ENCODE peak calls at places on chromosomes 16 and 17, in four cellular contexts. O, Y, W and Z are unnamed samples.

GRCh38 chr17:7873051-7873450 is 15.2 kb downstream of the CYB5D1 start:
- DNase-seq in O (peak), W (no peak), Y (no peak), Z (no peak)

GRCh38 chr16:15775209-15775608 is 81.6 kb downstream of the MYH11 start:
- DNase-seq in O (peak), W (no peak), Y (peak), Z (peak)

GRCh38 chr16:49000594-49000993 is 281.0 kb downstream of the CBLN1 start:
- DNase-seq in W (peak), Y (no peak), O (no peak), Z (no peak)

GRCh38 chr16:78288915-78289314 is 189.5 kb downstream of the WWOX start:
- DNase-seq in W (no peak), Y (no peak), O (no peak), Z (no peak)

GRCh38 chr17:75850928-75851692 is 4.0 kb downstream of the WBP2 start:
- DNase-seq in Y (no peak), O (no peak), W (no peak), Z (no peak)

GRCh38 chr17:75661531-75661930 is 5.4 kb downstream of the RECQL5 start:
- DNase-seq in W (no peak), O (no peak), Y (no peak), Z (no peak)

GRCh38 chr17:71440513-71440912 is 680.3 kb upstream of the SOX9 start:
- DNase-seq in W (no peak), Y (no peak), O (peak), Z (peak)

GRCh38 chr17:77948690-77949114 is 9.8 kb upstream of the TNRC6C start:
- DNase-seq in Y (peak), O (peak), W (no peak), Z (peak)

GRCh38 chr17:7549401-7550055 is 670 bp downstream of the TNFSF12 start:
- DNase-seq in W (no peak), Y (no peak), O (no peak), Z (no peak)

GRCh38 chr17:75633484-75634375 is 496 bp downstream of the SMIM5 start:
- DNase-seq in W (peak), O (peak), Y (peak), Z (peak)

GRCh38 chr16:73912311-73912710 is 384.3 kb upstream of the PSMD7 start:
- DNase-seq in Y (no peak), W (no peak), O (no peak), Z (no peak)

GRCh38 chr16:50507397-50507796 is 40.8 kb upstream of the NKD1 start:
- DNase-seq in W (no peak), Y (no peak), O (no peak), Z (no peak)

GRCh38 chr17:77599699-77600098 is 358.8 kb upstream of the TNRC6C start:
- DNase-seq in Y (no peak), W (no peak), O (no peak), Z (no peak)

GRCh38 chr16:15450624-15451023 is 16.2 kb downstream of the BMERB1 start:
- DNase-seq in W (no peak), O (no peak), Y (no peak), Z (no peak)

GRCh38 chr17:62793919-62794665 is 14.0 kb downstream of the MARCHF10 start:
- DNase-seq in Y (no peak), O (no peak), W (no peak), Z (no peak)

GRCh38 chr16:17423195-17423594 is 47.6 kb downstream of the XYLT1 start:
- DNase-seq in W (no peak), O (no peak), Y (no peak), Z (no peak)

GRCh38 chr16:27427538-27427937 is 25.6 kb downstream of the IL21R start:
- DNase-seq in Y (no peak), O (no peak), W (no peak), Z (no peak)

GRCh38 chr17:77724876-77725615 is 233.5 kb upstream of the TNRC6C start:
- DNase-seq in W (no peak), O (no peak), Y (no peak), Z (no peak)

GRCh38 chr17:58403312-58403711 is 14.0 kb downstream of the RNF43 start:
- DNase-seq in W (no peak), O (no peak), Y (no peak), Z (no peak)
- TF ChIP-seq RCOR1 in W (no peak), O (no peak), Y (no peak), Z (no peak)

DNA sequence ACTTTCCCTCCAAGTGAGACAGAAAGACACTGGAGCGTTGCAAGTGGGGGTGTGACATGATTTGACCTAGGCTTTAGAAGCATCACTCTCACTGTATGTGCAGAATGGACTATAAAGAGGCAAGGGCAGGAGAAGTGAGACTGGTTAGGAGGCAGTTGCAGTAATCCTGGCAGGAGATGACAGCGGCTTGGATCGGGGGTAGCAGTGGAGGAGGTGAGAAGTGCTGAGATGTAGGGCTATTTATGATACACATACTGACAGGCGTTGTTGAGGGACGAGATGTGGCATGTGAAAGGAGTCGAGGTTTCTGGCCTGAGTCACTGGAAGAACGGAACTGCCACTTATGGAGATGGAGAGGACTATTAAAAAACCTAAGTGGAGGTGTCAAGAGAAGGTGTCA is 145.4 kb downstream of the SPECC1 start:
- DNase-seq in W (no peak), O (no peak), Y (no peak), Z (no peak)
- TF ChIP-seq RCOR1 in W (no peak), O (no peak), Y (no peak), Z (no peak)

GRCh38 chr16:86335266-86336172 is 174.8 kb upstream of the FOXF1 start:
- DNase-seq in O (no peak), W (no peak), Y (no peak), Z (no peak)

GRCh38 chr16:86337581-86338402 is 172.5 kb upstream of the FOXF1 start:
- DNase-seq in Y (no peak), O (no peak), W (no peak), Z (no peak)

GRCh38 chr16:86330906-86331305 is 179.4 kb upstream of the FOXF1 start:
- DNase-seq in O (no peak), W (no peak), Y (no peak), Z (no peak)

GRCh38 chr16:86337138-86337537 is 173.2 kb upstream of the FOXF1 start:
- DNase-seq in Y (no peak), O (no peak), W (no peak), Z (no peak)

DNA sequence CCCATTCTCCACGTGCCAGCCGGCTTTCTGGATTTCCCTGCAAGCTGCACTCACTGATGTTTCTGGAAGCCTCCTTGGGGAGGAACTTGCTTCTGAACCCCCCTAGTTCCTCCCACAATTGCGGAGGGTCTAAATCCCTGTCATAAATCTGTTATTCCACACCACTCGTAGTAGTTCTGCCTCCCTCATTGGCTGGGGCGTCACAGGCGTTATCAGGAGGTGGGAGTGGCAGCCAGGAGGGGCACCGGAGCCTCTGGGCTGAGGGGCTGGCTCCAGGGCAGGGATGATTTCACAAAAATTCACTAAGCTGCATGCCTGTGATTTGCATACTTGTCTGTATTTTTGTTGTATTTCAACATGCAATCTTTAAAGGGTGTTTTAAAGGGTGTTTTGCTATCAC is 176.3 kb upstream of the FOXF1 start:
- DNase-seq in Y (no peak), O (no peak), W (no peak), Z (no peak)
- TF ChIP-seq RCOR1 in Y (no peak), O (no peak), W (no peak), Z (no peak)

DNA sequence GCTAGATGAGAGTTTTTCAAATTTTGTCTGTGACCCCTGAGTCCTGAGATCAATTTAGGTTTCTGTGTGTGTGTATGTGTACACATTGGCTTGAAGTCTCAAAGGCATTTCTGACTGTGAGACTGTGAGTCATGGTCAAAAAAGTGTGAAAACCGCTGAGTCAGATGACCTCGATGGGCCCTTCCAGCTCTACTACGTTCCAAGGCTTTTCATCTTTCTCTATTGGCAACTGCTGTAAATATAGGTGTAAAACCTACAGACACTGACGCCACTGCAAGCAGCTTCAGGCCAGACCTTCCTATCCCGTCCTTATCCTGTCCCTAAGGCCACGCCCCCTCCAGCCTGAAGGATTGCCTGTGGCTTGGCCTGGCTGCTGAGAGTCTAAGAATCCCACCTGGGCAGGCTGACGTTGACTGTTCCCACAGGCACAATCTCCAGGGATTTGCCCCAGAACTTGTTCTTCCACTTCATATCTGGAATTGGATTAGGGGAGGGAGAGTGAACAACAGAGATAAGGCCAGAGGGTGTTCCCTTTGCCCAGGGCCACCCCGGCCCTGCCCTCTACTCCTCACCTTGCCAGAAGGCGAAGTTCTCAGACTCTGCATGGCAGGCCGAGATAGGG is 11.3 kb downstream of the OSBPL7 start:
- DNase-seq in Y (no peak), O (peak), W (peak), Z (peak)
- TF ChIP-seq RCOR1 in Y (no peak), O (peak), W (no peak), Z (no peak)